ENCODE peak calls at places on chromosome 17, in four cellular contexts. One of them, this sample, is unnamed.

GRCh38 chr17:12648498-12648897 is 17.2 kb upstream of the MYOCD start:
- DNase-seq in OCI-LY7: no peak
- DNase-seq in progenitor cell of endocrine pancreas: no peak
- DNase-seq in cardiac muscle cell: no peak
- DNase-seq in this sample: no peak

GRCh38 chr17:43401293-43401692 is 2.5 kb downstream of the ARL4D start:
- DNase-seq in OCI-LY7: no peak
- DNase-seq in cardiac muscle cell: no peak
- DNase-seq in progenitor cell of endocrine pancreas: no peak
- DNase-seq in this sample: no peak

GRCh38 chr17:76383645-76384221 is 676 bp upstream of the SPHK1 start:
- DNase-seq in progenitor cell of endocrine pancreas: peak
- DNase-seq in OCI-LY7: peak
- DNase-seq in cardiac muscle cell: peak
- DNase-seq in this sample: peak

GRCh38 chr17:75864448-75864871 is 9.3 kb upstream of the WBP2 start:
- DNase-seq in OCI-LY7: peak
- DNase-seq in cardiac muscle cell: no peak
- DNase-seq in progenitor cell of endocrine pancreas: no peak
- DNase-seq in this sample: no peak

GRCh38 chr17:42918902-42919521 is 18.4 kb downstream of the G6PC1 start:
- DNase-seq in progenitor cell of endocrine pancreas: no peak
- DNase-seq in cardiac muscle cell: no peak
- DNase-seq in OCI-LY7: no peak
- DNase-seq in this sample: no peak

GRCh38 chr17:27562777-27563455 is 68.1 kb upstream of the LGALS9 start:
- DNase-seq in progenitor cell of endocrine pancreas: no peak
- DNase-seq in OCI-LY7: no peak
- DNase-seq in cardiac muscle cell: no peak
- DNase-seq in this sample: no peak

GRCh38 chr17:73956595-73957465 is 246.6 kb upstream of the RPL38 start:
- DNase-seq in cardiac muscle cell: peak
- DNase-seq in OCI-LY7: peak
- DNase-seq in progenitor cell of endocrine pancreas: peak
- DNase-seq in this sample: peak

GRCh38 chr17:34769899-34770298 is 190.5 kb downstream of the TMEM132E start:
- DNase-seq in cardiac muscle cell: no peak
- DNase-seq in OCI-LY7: no peak
- DNase-seq in progenitor cell of endocrine pancreas: no peak
- DNase-seq in this sample: no peak

GRCh38 chr17:82236142-82236971 is 7.5 kb downstream of the SLC16A3 start:
- DNase-seq in OCI-LY7: peak
- DNase-seq in cardiac muscle cell: peak
- DNase-seq in progenitor cell of endocrine pancreas: peak
- DNase-seq in this sample: peak

GRCh38 chr17:4672055-4672630 is 30.7 kb upstream of the ALOX15 start:
- DNase-seq in OCI-LY7: no peak
- DNase-seq in progenitor cell of endocrine pancreas: no peak
- DNase-seq in cardiac muscle cell: no peak
- DNase-seq in this sample: no peak

GRCh38 chr17:3558603-3559269 is 1.1 kb upstream of the TRPV3 start:
- DNase-seq in OCI-LY7: peak
- DNase-seq in cardiac muscle cell: no peak
- DNase-seq in progenitor cell of endocrine pancreas: no peak
- DNase-seq in this sample: peak

GRCh38 chr17:18377437-18378204 is at the start of gene EVPLL:
- DNase-seq in OCI-LY7: no peak
- DNase-seq in progenitor cell of endocrine pancreas: no peak
- DNase-seq in cardiac muscle cell: no peak
- DNase-seq in this sample: peak

GRCh38 chr17:5362162-5362811 is 57.2 kb downstream of the NUP88 start:
- DNase-seq in cardiac muscle cell: no peak
- DNase-seq in OCI-LY7: no peak
- DNase-seq in progenitor cell of endocrine pancreas: no peak
- DNase-seq in this sample: no peak

GRCh38 chr17:64053101-64053500 is 32.7 kb upstream of the ICAM2 start:
- DNase-seq in OCI-LY7: no peak
- DNase-seq in progenitor cell of endocrine pancreas: no peak
- DNase-seq in cardiac muscle cell: no peak
- DNase-seq in this sample: no peak

DNA sequence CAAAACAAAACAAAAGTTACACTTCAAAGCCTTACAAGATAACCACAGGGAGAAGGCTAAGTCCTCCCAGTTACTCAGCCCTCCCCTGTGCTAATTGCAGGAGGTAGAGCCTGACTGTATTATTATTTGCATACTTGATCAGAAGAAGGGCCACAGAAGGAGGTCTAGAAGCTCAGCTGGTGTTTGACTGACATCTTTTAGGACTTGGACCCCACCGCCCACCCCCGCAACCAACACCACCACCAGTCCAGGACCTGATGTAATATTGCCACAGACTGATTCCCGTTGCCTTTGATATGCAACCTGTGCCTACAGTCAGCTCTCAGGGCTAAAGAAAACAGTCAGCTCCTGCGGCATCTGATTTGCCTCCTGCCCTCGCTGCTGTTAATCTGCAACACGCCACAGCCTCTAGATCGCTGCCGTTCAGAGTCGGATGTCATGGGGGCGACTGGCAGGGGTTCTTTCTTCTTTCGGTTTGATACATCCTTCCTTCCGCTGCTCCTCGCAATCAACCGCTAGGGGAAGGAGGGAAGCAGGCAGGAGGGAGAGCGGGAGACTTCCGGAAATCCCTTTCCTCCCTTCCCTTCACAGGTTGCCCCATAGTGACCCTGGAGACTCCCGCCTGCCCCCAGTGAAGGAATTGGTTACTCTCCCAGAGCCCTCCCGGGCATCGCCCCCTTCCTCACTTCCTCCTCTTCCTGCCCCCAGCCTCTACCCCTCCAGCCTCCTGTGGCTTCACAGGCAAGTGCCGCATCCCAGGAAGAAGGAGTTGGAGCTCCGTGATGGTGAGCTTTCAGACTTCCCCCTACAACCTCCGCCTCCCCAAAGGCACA is 90.5 kb upstream of the SOX9 start:
- DNase-seq in progenitor cell of endocrine pancreas: peak
- DNase-seq in OCI-LY7: peak
- DNase-seq in cardiac muscle cell: peak
- DNase-seq in this sample: peak
- TF ChIP-seq CTCF in progenitor cell of endocrine pancreas: peak
- TF ChIP-seq CTCF in OCI-LY7: peak
- TF ChIP-seq CTCF in cardiac muscle cell: peak
- TF ChIP-seq CTCF in this sample: peak

GRCh38 chr17:58631523-58632323 is 60.1 kb downstream of the TEX14 start:
- DNase-seq in progenitor cell of endocrine pancreas: peak
- DNase-seq in cardiac muscle cell: peak
- DNase-seq in OCI-LY7: peak
- DNase-seq in this sample: peak
- TF ChIP-seq CTCF in progenitor cell of endocrine pancreas: peak
- TF ChIP-seq CTCF in cardiac muscle cell: peak
- TF ChIP-seq CTCF in OCI-LY7: peak
- TF ChIP-seq CTCF in this sample: peak

GRCh38 chr17:68777856-68778694 is 176.9 kb upstream of the FAM20A start:
- DNase-seq in cardiac muscle cell: no peak
- DNase-seq in OCI-LY7: no peak
- DNase-seq in progenitor cell of endocrine pancreas: no peak
- DNase-seq in this sample: no peak
- TF ChIP-seq CTCF in cardiac muscle cell: no peak
- TF ChIP-seq CTCF in OCI-LY7: no peak
- TF ChIP-seq CTCF in progenitor cell of endocrine pancreas: no peak
- TF ChIP-seq CTCF in this sample: no peak

GRCh38 chr17:21113106-21113690 is 13.6 kb upstream of the DHRS7B start:
- DNase-seq in progenitor cell of endocrine pancreas: no peak
- DNase-seq in OCI-LY7: no peak
- DNase-seq in cardiac muscle cell: no peak
- DNase-seq in this sample: no peak
- TF ChIP-seq CTCF in progenitor cell of endocrine pancreas: no peak
- TF ChIP-seq CTCF in OCI-LY7: no peak
- TF ChIP-seq CTCF in cardiac muscle cell: no peak
- TF ChIP-seq CTCF in this sample: no peak

GRCh38 chr17:15091825-15092224 is 173.3 kb downstream of the PMP22 start:
- DNase-seq in cardiac muscle cell: no peak
- DNase-seq in progenitor cell of endocrine pancreas: no peak
- DNase-seq in OCI-LY7: peak
- DNase-seq in this sample: no peak
- TF ChIP-seq CTCF in cardiac muscle cell: no peak
- TF ChIP-seq CTCF in progenitor cell of endocrine pancreas: peak
- TF ChIP-seq CTCF in OCI-LY7: peak
- TF ChIP-seq CTCF in this sample: no peak

DNA sequence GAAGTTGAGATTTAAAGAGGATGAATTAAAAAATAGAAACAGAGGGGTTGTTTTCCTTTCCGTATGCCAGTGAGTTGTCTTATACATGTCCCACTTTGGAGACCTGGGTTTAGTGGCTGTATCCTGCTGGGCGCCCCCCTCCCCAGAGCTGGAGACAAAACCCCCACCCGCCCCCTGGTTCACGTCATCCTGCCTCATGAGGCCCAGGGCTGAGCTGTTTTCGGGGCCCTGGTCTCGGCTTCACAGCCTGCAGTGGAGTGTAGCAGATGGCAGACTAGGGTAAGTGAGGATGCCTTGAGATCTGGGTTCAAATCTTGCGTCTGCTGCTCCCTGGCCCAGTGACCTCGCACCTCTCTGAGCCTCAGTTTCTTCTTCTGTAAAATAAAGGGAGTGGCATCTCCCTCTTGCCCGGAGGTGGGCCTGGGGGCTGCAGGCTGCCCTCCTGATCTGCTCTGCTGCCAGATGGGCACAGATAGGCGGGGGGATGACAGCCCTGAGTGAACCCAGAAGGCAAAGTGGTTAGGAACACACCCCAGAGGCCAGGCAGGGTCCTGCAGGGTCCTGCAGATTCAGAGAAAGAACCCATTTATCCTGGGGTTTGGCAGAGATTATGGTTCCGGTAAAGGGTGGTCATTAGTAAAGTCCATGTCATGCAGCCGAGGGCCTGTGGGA is 45.1 kb downstream of the SOCS3 start:
- DNase-seq in cardiac muscle cell: no peak
- DNase-seq in progenitor cell of endocrine pancreas: no peak
- DNase-seq in OCI-LY7: no peak
- DNase-seq in this sample: no peak
- TF ChIP-seq CTCF in cardiac muscle cell: no peak
- TF ChIP-seq CTCF in progenitor cell of endocrine pancreas: no peak
- TF ChIP-seq CTCF in OCI-LY7: peak
- TF ChIP-seq CTCF in this sample: no peak

DNA sequence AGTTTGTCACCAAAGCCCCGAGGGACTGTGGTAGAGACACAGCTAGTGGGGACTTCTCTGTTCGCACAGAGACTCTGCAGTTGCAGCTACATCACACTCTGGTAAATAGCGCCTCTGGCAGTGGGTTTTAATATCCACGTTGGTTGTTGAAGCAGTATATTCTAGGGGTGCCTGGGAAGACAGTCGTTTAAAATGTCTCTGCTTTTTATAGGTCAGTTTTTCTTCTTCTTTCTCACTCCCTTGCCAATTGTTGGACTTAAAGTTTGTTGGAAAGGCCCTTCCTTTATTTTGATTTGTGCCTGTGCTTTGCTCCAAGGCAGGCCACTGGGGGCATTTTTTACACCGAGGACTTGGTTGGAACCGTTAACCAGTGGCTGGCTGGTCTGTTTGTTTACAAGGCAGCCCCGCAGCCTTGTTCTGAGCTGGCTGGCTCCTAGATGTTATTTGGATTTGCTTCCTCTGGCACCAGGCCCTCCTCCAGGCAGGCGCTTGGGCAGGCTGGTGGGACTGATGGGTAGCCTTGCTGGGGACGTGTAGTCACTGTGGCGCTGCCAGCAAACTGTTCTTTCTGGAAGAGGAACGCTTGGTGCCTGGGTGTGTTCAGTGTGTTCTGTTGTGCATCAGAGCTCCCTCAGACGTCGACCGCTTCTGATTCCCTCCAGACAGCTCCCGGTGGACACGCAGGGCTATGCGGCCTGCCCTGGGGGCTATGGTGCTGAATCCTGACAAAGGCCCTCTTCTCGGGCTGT is 218.2 kb upstream of the CHMP6 start:
- DNase-seq in cardiac muscle cell: no peak
- DNase-seq in OCI-LY7: peak
- DNase-seq in progenitor cell of endocrine pancreas: no peak
- DNase-seq in this sample: peak
- TF ChIP-seq CTCF in cardiac muscle cell: no peak
- TF ChIP-seq CTCF in OCI-LY7: peak
- TF ChIP-seq CTCF in progenitor cell of endocrine pancreas: no peak
- TF ChIP-seq CTCF in this sample: no peak

GRCh38 chr17:49708515-49709161 is 874 bp upstream of the SLC35B1 start:
- DNase-seq in cardiac muscle cell: no peak
- DNase-seq in OCI-LY7: no peak
- DNase-seq in progenitor cell of endocrine pancreas: no peak
- DNase-seq in this sample: no peak

GRCh38 chr17:49705254-49705653 is 2.5 kb downstream of the SLC35B1 start:
- DNase-seq in cardiac muscle cell: no peak
- DNase-seq in progenitor cell of endocrine pancreas: no peak
- DNase-seq in OCI-LY7: no peak
- DNase-seq in this sample: no peak

GRCh38 chr17:49707608-49708514 is at the start of gene SLC35B1:
- DNase-seq in progenitor cell of endocrine pancreas: peak
- DNase-seq in cardiac muscle cell: peak
- DNase-seq in OCI-LY7: peak
- DNase-seq in this sample: peak

GRCh38 chr17:49703557-49704277 is 4.0 kb downstream of the SLC35B1 start:
- DNase-seq in OCI-LY7: peak
- DNase-seq in cardiac muscle cell: peak
- DNase-seq in progenitor cell of endocrine pancreas: no peak
- DNase-seq in this sample: peak

DNA sequence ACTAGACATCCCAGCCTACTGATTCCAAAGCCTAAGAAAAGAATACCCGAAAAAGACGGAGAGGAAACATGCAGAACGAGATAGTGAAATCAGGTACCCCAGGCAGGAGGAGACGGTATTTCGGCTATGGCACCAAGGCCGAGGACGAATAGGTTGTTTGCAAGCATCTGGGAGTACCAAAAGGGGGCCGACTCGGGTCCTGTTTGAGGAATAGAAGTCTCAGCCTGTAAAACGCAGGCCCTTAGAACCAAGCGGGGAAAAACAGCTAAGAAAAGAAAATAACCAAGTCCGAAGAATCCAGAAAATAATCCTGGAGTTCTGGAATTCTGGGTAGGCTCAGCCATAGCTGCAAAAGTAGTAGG is 537 bp downstream of the SLC35B1 start:
- DNase-seq in cardiac muscle cell: no peak
- DNase-seq in progenitor cell of endocrine pancreas: no peak
- DNase-seq in OCI-LY7: peak
- DNase-seq in this sample: no peak
- TF ChIP-seq CTCF in cardiac muscle cell: peak
- TF ChIP-seq CTCF in progenitor cell of endocrine pancreas: no peak
- TF ChIP-seq CTCF in OCI-LY7: peak
- TF ChIP-seq CTCF in this sample: no peak

GRCh38 chr17:10772425-10773380 is 31.2 kb downstream of the TMEM238L start:
- DNase-seq in cardiac muscle cell: peak
- DNase-seq in OCI-LY7: peak
- DNase-seq in progenitor cell of endocrine pancreas: no peak
- DNase-seq in this sample: peak
- TF ChIP-seq CTCF in cardiac muscle cell: peak
- TF ChIP-seq CTCF in OCI-LY7: peak
- TF ChIP-seq CTCF in progenitor cell of endocrine pancreas: peak
- TF ChIP-seq CTCF in this sample: peak